ENCODE peak calls at places on chromosomes 12 and 14, in five cellular contexts. W, M, S, Q and X are unnamed samples.
A peak's percentile ranks its signal among the peaks of the same experiment; 100 is the strongest.

GRCh38 chr14:61196792-61197191 is 84.3 kb downstream of the TMEM30B start:
- DNase-seq in W (no peak), M (no peak), S (no peak), Q (no peak), X (no peak)

GRCh38 chr12:5581616-5582367 is 149.9 kb downstream of the NTF3 start:
- DNase-seq in W (no peak), M (no peak), S (no peak), Q (no peak), X (no peak)

GRCh38 chr12:68784015-68784414 is 24.0 kb upstream of the MDM2 start:
- DNase-seq in W (no peak), M (no peak), S (no peak), Q (no peak), X (peak; percentile 55)

GRCh38 chr12:13918883-13919282 is 62.5 kb downstream of the GRIN2B start:
- DNase-seq in W (no peak), M (no peak), S (no peak), Q (no peak), X (no peak)

GRCh38 chr14:51424569-51425251 is 184.7 kb downstream of the TMX1 start:
- DNase-seq in W (no peak), M (no peak), S (no peak), Q (no peak), X (peak; percentile 27)

GRCh38 chr12:65741662-65742480 is 82.4 kb upstream of the HMGA2 start:
- DNase-seq in W (no peak), M (peak; percentile 96), S (peak; percentile 7), Q (no peak), X (peak; percentile 18)

GRCh38 chr14:32372154-32372553 is 43.1 kb downstream of the AKAP6 start:
- DNase-seq in W (no peak), M (no peak), S (no peak), Q (no peak), X (no peak)

GRCh38 chr14:100305446-100306255 is 593 bp downstream of the SLC25A29 start:
- DNase-seq in W (peak; percentile 43), M (peak; percentile 78), S (peak; percentile 44), Q (no peak), X (peak; percentile 33)

GRCh38 chr14:75453817-75454434 is 26.1 kb downstream of the JDP2 start:
- DNase-seq in W (no peak), M (peak; percentile 74), S (no peak), Q (no peak), X (no peak)

GRCh38 chr12:50088577-50089335 is 3.6 kb downstream of the SMARCD1 start:
- DNase-seq in W (peak; percentile 68), M (peak; percentile 87), S (peak; percentile 86), Q (no peak), X (peak; percentile 79)

GRCh38 chr14:35818346-35819115 is 7.6 kb upstream of the BRMS1L start:
- DNase-seq in W (no peak), M (no peak), S (peak; percentile 80), Q (no peak), X (peak; percentile 61)

GRCh38 chr14:57714487-57714899 is 151.4 kb downstream of the SLC35F4 start:
- DNase-seq in W (no peak), M (peak; percentile 85), S (no peak), Q (no peak), X (no peak)

GRCh38 chr14:99792551-99793212 is 531 bp upstream of the EML1 start:
- DNase-seq in W (no peak), M (peak; percentile 69), S (peak; percentile 9), Q (no peak), X (peak; percentile 36)

GRCh38 chr12:51399893-51400292 is 8.7 kb upstream of the GALNT6 start:
- DNase-seq in W (no peak), M (peak; percentile 45), S (peak; percentile 52), Q (no peak), X (no peak)

GRCh38 chr14:54114941-54115340 is 158.3 kb upstream of the BMP4 start:
- DNase-seq in W (no peak), M (no peak), S (no peak), Q (no peak), X (no peak)

GRCh38 chr12:93778306-93778705 is 101.1 kb downstream of the CRADD start:
- DNase-seq in W (no peak), M (no peak), S (peak; percentile 30), Q (peak; percentile 60), X (peak; percentile 35)

GRCh38 chr14:89794096-89794495 is 160.4 kb downstream of the EFCAB11 start:
- DNase-seq in W (no peak), M (no peak), S (peak; percentile 31), Q (peak; percentile 77), X (no peak)

GRCh38 chr12:109097435-109098141 is at the start of gene UNG:
- DNase-seq in W (peak; percentile 98), M (peak; percentile 99), S (peak; percentile 99), Q (peak; percentile 97), X (peak; percentile 97)

GRCh38 chr12:122028165-122028591 is 6.5 kb downstream of the BCL7A start:
- DNase-seq in W (no peak), M (no peak), S (no peak), Q (no peak), X (no peak)

GRCh38 chr14:36524874-36525745 is 5.1 kb upstream of the NKX2-1 start:
- DNase-seq in W (no peak), M (peak; percentile 95), S (peak; percentile 54), Q (no peak), X (peak; percentile 38)

GRCh38 chr14:90726656-90727055 is 89.6 kb downstream of the TTC7B start:
- DNase-seq in W (peak; percentile 35), M (peak; percentile 75), S (peak; percentile 86), Q (peak; percentile 81), X (peak; percentile 38)

GRCh38 chr14:99214701-99215100 is 57.3 kb downstream of the BCL11B start:
- DNase-seq in W (no peak), M (no peak), S (no peak), Q (no peak), X (no peak)

GRCh38 chr14:103500148-103500990 is 22.3 kb downstream of the CKB start:
- DNase-seq in W (peak; percentile 94), M (peak; percentile 95), S (peak; percentile 98), Q (peak; percentile 93), X (peak; percentile 91)

GRCh38 chr14:74954232-74954946 is 1.0 kb downstream of the PGF start:
- DNase-seq in W (no peak), M (no peak), S (no peak), Q (no peak), X (peak; percentile 44)

GRCh38 chr12:87815738-87816137 is 213.5 kb downstream of the C12orf50 start:
- DNase-seq in W (no peak), M (no peak), S (no peak), Q (no peak), X (no peak)

GRCh38 chr14:105525326-105525725 is 1.1 kb upstream of the TMEM121 start:
- DNase-seq in W (no peak), M (no peak), S (no peak), Q (no peak), X (no peak)

GRCh38 chr12:109295764-109296425 is 13.2 kb downstream of the FOXN4 start:
- DNase-seq in W (no peak), M (no peak), S (no peak), Q (no peak), X (no peak)

GRCh38 chr12:21527451-21528180 is 1.5 kb downstream of the SPX start:
- DNase-seq in W (peak; percentile 56), M (peak; percentile 93), S (peak; percentile 12), Q (no peak), X (peak; percentile 69)

GRCh38 chr12:19018302-19018980 is 111.1 kb upstream of the PLEKHA5 start:
- DNase-seq in W (no peak), M (no peak), S (no peak), Q (no peak), X (no peak)

DNA sequence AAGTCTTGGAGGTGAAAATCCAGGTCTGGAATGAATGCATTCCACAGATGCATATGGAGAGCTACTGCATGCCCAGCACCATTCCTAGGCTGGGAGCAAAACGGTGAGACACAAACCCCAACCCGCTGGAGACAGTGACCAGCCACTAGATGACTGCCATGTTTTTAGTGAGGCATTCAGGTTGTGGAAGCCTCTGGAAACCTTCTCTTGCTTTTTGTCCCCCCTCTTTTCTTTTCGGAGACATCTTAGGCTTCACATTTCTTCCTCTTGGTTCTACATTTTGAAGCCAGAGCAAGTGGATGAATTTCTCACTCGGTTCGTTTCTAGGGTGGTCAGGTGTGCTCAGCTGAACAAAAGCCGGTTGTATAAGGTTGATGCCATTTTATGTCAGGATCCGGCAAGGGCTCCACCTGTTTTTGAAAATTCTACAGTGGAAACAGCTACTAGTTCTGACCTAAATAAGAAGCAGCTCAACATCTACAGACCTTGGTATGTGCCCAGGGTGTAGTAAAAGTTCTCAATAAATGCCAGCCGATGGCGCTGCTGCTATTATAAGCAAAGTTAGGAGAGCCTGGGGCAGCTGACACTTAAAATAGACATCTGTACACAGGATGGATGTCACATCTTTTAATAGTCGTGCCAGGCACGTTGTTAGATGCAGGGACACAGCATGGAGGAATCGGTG is 1.8 kb upstream of the ZNF839 start:
- DNase-seq in W (no peak), M (no peak), S (peak; percentile 68), Q (no peak), X (no peak)
- H3K4me1 ChIP-seq in W (peaks cover 61% of the 10 kb centered on the region), M (peaks cover 9% of the 10 kb centered on the region), S (peaks cover 17% of the 10 kb centered on the region), Q (peaks cover 45% of the 10 kb centered on the region), X (peaks cover 52% of the 10 kb centered on the region)

GRCh38 chr12:12474471-12474928 is 88.2 kb downstream of the DUSP16 start:
- DNase-seq in W (no peak), M (no peak), S (no peak), Q (no peak), X (no peak)

GRCh38 chr12:12476836-12477531 is 85.7 kb downstream of the DUSP16 start:
- DNase-seq in W (no peak), M (no peak), S (no peak), Q (no peak), X (no peak)

GRCh38 chr12:12480074-12480473 is 82.6 kb downstream of the DUSP16 start:
- DNase-seq in W (no peak), M (no peak), S (no peak), Q (no peak), X (no peak)

GRCh38 chr12:12474931-12475485 is 87.7 kb downstream of the DUSP16 start:
- DNase-seq in W (no peak), M (no peak), S (peak; percentile 25), Q (no peak), X (no peak)

GRCh38 chr12:12477532-12477890 is 85.2 kb downstream of the DUSP16 start:
- DNase-seq in W (no peak), M (no peak), S (no peak), Q (no peak), X (no peak)
- H3K4me1 ChIP-seq in W (no peaks in the 10 kb centered on the region), M (no peaks in the 10 kb centered on the region), S (no peaks in the 10 kb centered on the region), Q (no peaks in the 10 kb centered on the region), X (no peaks in the 10 kb centered on the region)

DNA sequence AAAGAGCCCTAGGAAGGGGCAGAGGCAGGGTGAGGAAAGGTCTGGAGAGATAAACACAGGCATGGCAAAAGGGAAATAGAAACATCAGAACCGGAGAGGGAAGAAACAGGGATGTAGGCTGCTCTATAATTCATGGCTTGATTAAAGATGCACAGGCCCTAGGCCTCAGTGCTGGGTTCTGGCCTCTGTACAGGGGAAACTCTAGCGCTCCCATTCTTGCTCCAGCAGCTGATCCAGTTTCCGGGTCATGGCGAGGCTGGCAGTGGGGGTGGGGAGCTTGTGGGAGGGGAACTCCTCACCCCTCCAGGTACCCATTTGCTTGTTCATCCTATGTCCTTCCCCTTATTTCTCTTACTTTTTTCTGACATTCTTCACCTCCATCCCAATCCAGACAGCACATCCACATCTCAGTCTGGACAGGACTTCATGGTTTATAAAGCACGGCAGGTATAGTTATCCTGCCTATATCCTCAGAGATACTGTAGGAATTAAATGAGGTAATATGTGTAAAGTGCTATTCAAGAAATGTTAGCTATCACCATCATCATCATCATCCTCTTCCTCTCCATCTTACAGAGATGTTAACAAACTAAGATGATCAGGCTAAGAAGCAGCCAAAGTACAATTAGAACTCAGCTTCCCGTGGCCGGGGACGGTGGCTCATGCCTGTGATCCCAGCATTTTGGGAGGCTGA is 8.0 kb upstream of the GPR84 start:
- DNase-seq in W (no peak), M (no peak), S (no peak), Q (no peak), X (no peak)
- H3K4me1 ChIP-seq in W (peaks cover 87% of the 10 kb centered on the region), M (no peaks in the 10 kb centered on the region), S (peaks cover 16% of the 10 kb centered on the region), Q (peaks cover 43% of the 10 kb centered on the region), X (peaks cover 33% of the 10 kb centered on the region)

GRCh38 chr14:23418021-23418420 is 9.9 kb upstream of the MYH6 start:
- DNase-seq in W (no peak), M (no peak), S (no peak), Q (no peak), X (no peak)
- H3K4me1 ChIP-seq in W (no peaks in the 10 kb centered on the region), M (no peaks in the 10 kb centered on the region), S (no peaks in the 10 kb centered on the region), Q (no peaks in the 10 kb centered on the region), X (peaks cover 26% of the 10 kb centered on the region)